ENCODE peak calls at places on chromosomes 1 and 21, in seven cellular contexts. K is AG20443; G is activated CD4-positive, alpha-beta T cell treated with anti-CD3 and anti-CD28 coated beads, Interleukin-2, amount 50 U/mL, for 1 hour; S is NCI-H226; T is GM04504; A is left cardiac atrium; Q is lower lobe of right lung. L is an unnamed sample.

GRCh38 chr1:38403667-38404066 is 357.1 kb upstream of the POU3F1 start:
- DNase-seq in K (no peak), G (no peak), S (no peak), T (no peak), A (no peak), Q (no peak), L (no peak)

GRCh38 chr1:117095237-117095636 is 26.3 kb downstream of the TRIM45 start:
- DNase-seq in K (peak; percentile 51), G (no peak), S (no peak), T (peak; percentile 76), A (no peak), Q (no peak), L (no peak)

GRCh38 chr1:18256318-18257235 is 149.0 kb downstream of the IGSF21 start:
- DNase-seq in K (peak; percentile 71), G (no peak), S (peak; percentile 19), T (no peak), A (peak; percentile 51), Q (peak; percentile 50), L (peak; percentile 41)

GRCh38 chr1:12047120-12047876 is 15.8 kb upstream of the TNFRSF8 start:
- DNase-seq in K (peak; percentile 52), G (peak; percentile 16), S (no peak), T (no peak), A (no peak), Q (no peak), L (no peak)

GRCh38 chr21:31846690-31847089 is 26.1 kb upstream of the HUNK start:
- DNase-seq in K (no peak), G (no peak), S (no peak), T (no peak), A (no peak), Q (no peak), L (peak; percentile 4)

GRCh38 chr1:214002472-214002871 is 14.7 kb downstream of the PROX1 start:
- DNase-seq in K (no peak), G (no peak), S (no peak), T (no peak), A (no peak), Q (no peak), L (no peak)

GRCh38 chr1:44531785-44532566 is 126.9 kb downstream of the RNF220 start:
- DNase-seq in K (no peak), G (no peak), S (peak; percentile 48), T (no peak), A (no peak), Q (no peak), L (peak; percentile 15)

GRCh38 chr1:168469690-168470089 is 74.1 kb downstream of the XCL2 start:
- DNase-seq in K (peak; percentile 77), G (peak; percentile 7), S (no peak), T (peak; percentile 95), A (peak; percentile 81), Q (no peak), L (peak; percentile 94)

GRCh38 chr1:219699870-219700269 is 87.0 kb upstream of the ZC3H11B start:
- DNase-seq in K (no peak), G (no peak), S (peak; percentile 90), T (no peak), A (no peak), Q (no peak), L (peak; percentile 32)

GRCh38 chr1:206083750-206084149 is 30.8 kb downstream of the RHEX start:
- DNase-seq in K (no peak), G (no peak), S (no peak), T (no peak), A (no peak), Q (no peak), L (no peak)

GRCh38 chr1:12124693-12125421 is 41.9 kb upstream of the TNFRSF1B start:
- DNase-seq in K (peak; percentile 76), G (peak; percentile 82), S (peak; percentile 26), T (no peak), A (peak; percentile 84), Q (peak; percentile 85), L (peak; percentile 55)

GRCh38 chr21:27035791-27036190 is 68.9 kb upstream of the ADAMTS5 start:
- DNase-seq in K (no peak), G (no peak), S (no peak), T (no peak), A (no peak), Q (no peak), L (no peak)

GRCh38 chr1:228666686-228667085 is 68.6 kb upstream of the RHOU start:
- DNase-seq in K (no peak), G (no peak), S (no peak), T (no peak), A (no peak), Q (no peak), L (no peak)

GRCh38 chr1:228490120-228491078 is 3.2 kb downstream of the RNF187 start:
- DNase-seq in K (peak; percentile 34), G (no peak), S (no peak), T (peak; percentile 42), A (peak; percentile 41), Q (no peak), L (peak; percentile 32)

GRCh38 chr1:89987170-89987819 is 7.6 kb upstream of the ZNF326 start:
- DNase-seq in K (peak; percentile 73), G (peak; percentile 32), S (peak; percentile 56), T (peak; percentile 52), A (no peak), Q (no peak), L (peak; percentile 8)

GRCh38 chr1:184025242-184025675 is 12.3 kb downstream of the COLGALT2 start:
- DNase-seq in K (peak; percentile 80), G (no peak), S (peak; percentile 66), T (peak; percentile 83), A (peak; percentile 33), Q (no peak), L (peak; percentile 89)

GRCh38 chr1:160217466-160218165 is 12.4 kb downstream of the PEA15 start:
- DNase-seq in K (peak; percentile 50), G (no peak), S (peak; percentile 20), T (no peak), A (no peak), Q (no peak), L (no peak)

GRCh38 chr1:24735619-24736375 is 9.4 kb upstream of the CLIC4 start:
- DNase-seq in K (no peak), G (no peak), S (no peak), T (no peak), A (peak; percentile 47), Q (peak; percentile 51), L (peak; percentile 47)

GRCh38 chr1:28744184-28744583 is 7.4 kb downstream of the YTHDF2 start:
- DNase-seq in K (no peak), G (no peak), S (no peak), T (no peak), A (no peak), Q (no peak), L (no peak)

GRCh38 chr1:180728472-180729106 is 96.8 kb downstream of the XPR1 start:
- DNase-seq in K (no peak), G (no peak), S (no peak), T (no peak), A (no peak), Q (no peak), L (no peak)

GRCh38 chr1:201072149-201072548 is 40.1 kb downstream of the CACNA1S start:
- DNase-seq in K (no peak), G (no peak), S (no peak), T (no peak), A (no peak), Q (no peak), L (peak; percentile 23)

GRCh38 chr1:11570821-11571220 is 83.4 kb downstream of the FBXO2 start:
- DNase-seq in K (no peak), G (no peak), S (no peak), T (no peak), A (no peak), Q (no peak), L (no peak)

GRCh38 chr1:185601189-185601588 is 133.0 kb upstream of the HMCN1 start:
- DNase-seq in K (no peak), G (no peak), S (no peak), T (no peak), A (no peak), Q (no peak), L (no peak)

GRCh38 chr1:40273547-40274166 is 15.6 kb downstream of the ZMPSTE24 start:
- DNase-seq in K (no peak), G (no peak), S (no peak), T (no peak), A (no peak), Q (no peak), L (no peak)

GRCh38 chr1:19720174-19720573 is 55.5 kb downstream of the HTR6 start:
- DNase-seq in K (no peak), G (no peak), S (no peak), T (no peak), A (no peak), Q (no peak), L (no peak)

GRCh38 chr1:112956503-112957132 is 622 bp upstream of the SLC16A1 start:
- DNase-seq in K (no peak), G (no peak), S (no peak), T (peak; percentile 7), A (peak; percentile 44), Q (peak; percentile 53), L (no peak)

GRCh38 chr1:202811296-202812175 is 782 bp downstream of the PCAT6 start:
- DNase-seq in K (peak; percentile 33), G (peak; percentile 20), S (no peak), T (no peak), A (peak; percentile 38), Q (no peak), L (no peak)

GRCh38 chr1:41340655-41341364 is 20.4 kb upstream of the FOXO6 start:
- DNase-seq in K (no peak), G (no peak), S (no peak), T (no peak), A (no peak), Q (no peak), L (no peak)

GRCh38 chr21:27799861-27800260 is 833.0 kb upstream of the ADAMTS5 start:
- DNase-seq in K (no peak), G (no peak), S (no peak), T (no peak), A (no peak), Q (no peak), L (no peak)